ENCODE peak calls at places on chromosomes 5 and 9, in eight cellular contexts. One of them, this sample, is unnamed.

GRCh38 chr5:175879743-175880142 is 8.4 kb downstream of the CPLX2 start:
- DNase-seq in fibroblast of lung: no peak
- DNase-seq in colonic mucosa: no peak
- DNase-seq in HCT116: no peak
- DNase-seq in CD8-positive, alpha-beta T cell: no peak
- DNase-seq in stimulated activated CD8-positive, alpha-beta memory T cell treated with anti-CD3 and anti-CD28 coated beads, Interleukin-7, amount 100 ng/mL, for 1 hour: no peak
- DNase-seq in ACHN: no peak
- DNase-seq in EH: no peak
- DNase-seq in this sample: no peak

GRCh38 chr5:113538313-113538712 is 24.8 kb downstream of the YTHDC2 start:
- DNase-seq in fibroblast of lung: no peak
- DNase-seq in colonic mucosa: no peak
- DNase-seq in HCT116: no peak
- DNase-seq in CD8-positive, alpha-beta T cell: no peak
- DNase-seq in stimulated activated CD8-positive, alpha-beta memory T cell treated with anti-CD3 and anti-CD28 coated beads, Interleukin-7, amount 100 ng/mL, for 1 hour: no peak
- DNase-seq in ACHN: no peak
- DNase-seq in EH: no peak
- DNase-seq in this sample: no peak

GRCh38 chr5:43602456-43602817 is 543 bp upstream of the NNT start:
- DNase-seq in fibroblast of lung: peak; percentile 53
- DNase-seq in colonic mucosa: peak; percentile 43
- DNase-seq in HCT116: no peak
- DNase-seq in CD8-positive, alpha-beta T cell: peak; percentile 5
- DNase-seq in stimulated activated CD8-positive, alpha-beta memory T cell treated with anti-CD3 and anti-CD28 coated beads, Interleukin-7, amount 100 ng/mL, for 1 hour: no peak
- DNase-seq in ACHN: peak; percentile 54
- DNase-seq in EH: peak; percentile 68
- DNase-seq in this sample: peak; percentile 53

GRCh38 chr9:88991066-88992030 is at the start of gene S1PR3:
- DNase-seq in fibroblast of lung: peak; percentile 45
- DNase-seq in colonic mucosa: no peak
- DNase-seq in HCT116: no peak
- DNase-seq in CD8-positive, alpha-beta T cell: no peak
- DNase-seq in stimulated activated CD8-positive, alpha-beta memory T cell treated with anti-CD3 and anti-CD28 coated beads, Interleukin-7, amount 100 ng/mL, for 1 hour: no peak
- DNase-seq in ACHN: peak; percentile 18
- DNase-seq in EH: peak; percentile 57
- DNase-seq in this sample: peak; percentile 53

GRCh38 chr9:32590476-32590875 is 17.5 kb upstream of the NDUFB6 start:
- DNase-seq in fibroblast of lung: peak; percentile 72
- DNase-seq in colonic mucosa: no peak
- DNase-seq in HCT116: no peak
- DNase-seq in CD8-positive, alpha-beta T cell: no peak
- DNase-seq in stimulated activated CD8-positive, alpha-beta memory T cell treated with anti-CD3 and anti-CD28 coated beads, Interleukin-7, amount 100 ng/mL, for 1 hour: no peak
- DNase-seq in ACHN: no peak
- DNase-seq in EH: no peak
- DNase-seq in this sample: no peak

GRCh38 chr9:77005216-77005615 is 14.2 kb upstream of the FOXB2 start:
- DNase-seq in fibroblast of lung: no peak
- DNase-seq in colonic mucosa: no peak
- DNase-seq in HCT116: no peak
- DNase-seq in CD8-positive, alpha-beta T cell: no peak
- DNase-seq in stimulated activated CD8-positive, alpha-beta memory T cell treated with anti-CD3 and anti-CD28 coated beads, Interleukin-7, amount 100 ng/mL, for 1 hour: no peak
- DNase-seq in ACHN: no peak
- DNase-seq in EH: no peak
- DNase-seq in this sample: no peak

GRCh38 chr5:108146222-108146621 is 235.7 kb downstream of the FBXL17 start:
- DNase-seq in fibroblast of lung: no peak
- DNase-seq in colonic mucosa: no peak
- DNase-seq in HCT116: no peak
- DNase-seq in CD8-positive, alpha-beta T cell: no peak
- DNase-seq in stimulated activated CD8-positive, alpha-beta memory T cell treated with anti-CD3 and anti-CD28 coated beads, Interleukin-7, amount 100 ng/mL, for 1 hour: no peak
- DNase-seq in ACHN: no peak
- DNase-seq in EH: no peak
- DNase-seq in this sample: no peak

GRCh38 chr5:72377920-72378635 is 57.9 kb downstream of the PTCD2 start:
- DNase-seq in fibroblast of lung: no peak
- DNase-seq in colonic mucosa: no peak
- DNase-seq in HCT116: no peak
- DNase-seq in CD8-positive, alpha-beta T cell: no peak
- DNase-seq in stimulated activated CD8-positive, alpha-beta memory T cell treated with anti-CD3 and anti-CD28 coated beads, Interleukin-7, amount 100 ng/mL, for 1 hour: no peak
- DNase-seq in ACHN: no peak
- DNase-seq in EH: peak; percentile 30
- DNase-seq in this sample: no peak

GRCh38 chr9:90878562-90878961 is 76.9 kb downstream of the SYK start:
- DNase-seq in fibroblast of lung: no peak
- DNase-seq in colonic mucosa: no peak
- DNase-seq in HCT116: no peak
- DNase-seq in CD8-positive, alpha-beta T cell: no peak
- DNase-seq in stimulated activated CD8-positive, alpha-beta memory T cell treated with anti-CD3 and anti-CD28 coated beads, Interleukin-7, amount 100 ng/mL, for 1 hour: no peak
- DNase-seq in ACHN: no peak
- DNase-seq in EH: no peak
- DNase-seq in this sample: no peak

GRCh38 chr9:87699835-87700234 is 26.1 kb upstream of the CTSL start:
- DNase-seq in fibroblast of lung: no peak
- DNase-seq in colonic mucosa: no peak
- DNase-seq in HCT116: no peak
- DNase-seq in CD8-positive, alpha-beta T cell: no peak
- DNase-seq in stimulated activated CD8-positive, alpha-beta memory T cell treated with anti-CD3 and anti-CD28 coated beads, Interleukin-7, amount 100 ng/mL, for 1 hour: no peak
- DNase-seq in ACHN: no peak
- DNase-seq in EH: no peak
- DNase-seq in this sample: no peak

GRCh38 chr5:98638111-98638510 is 135.4 kb upstream of the RGMB start:
- DNase-seq in fibroblast of lung: no peak
- DNase-seq in colonic mucosa: no peak
- DNase-seq in HCT116: no peak
- DNase-seq in CD8-positive, alpha-beta T cell: no peak
- DNase-seq in stimulated activated CD8-positive, alpha-beta memory T cell treated with anti-CD3 and anti-CD28 coated beads, Interleukin-7, amount 100 ng/mL, for 1 hour: no peak
- DNase-seq in ACHN: no peak
- DNase-seq in EH: peak; percentile 36
- DNase-seq in this sample: no peak

GRCh38 chr9:29144476-29144875 is 1571.2 kb upstream of the C9orf72 start:
- DNase-seq in fibroblast of lung: peak; percentile 17
- DNase-seq in colonic mucosa: no peak
- DNase-seq in HCT116: no peak
- DNase-seq in CD8-positive, alpha-beta T cell: no peak
- DNase-seq in stimulated activated CD8-positive, alpha-beta memory T cell treated with anti-CD3 and anti-CD28 coated beads, Interleukin-7, amount 100 ng/mL, for 1 hour: no peak
- DNase-seq in ACHN: no peak
- DNase-seq in EH: no peak
- DNase-seq in this sample: no peak

GRCh38 chr5:163976691-163977090 is 471.3 kb downstream of the MAT2B start:
- DNase-seq in fibroblast of lung: peak; percentile 37
- DNase-seq in colonic mucosa: no peak
- DNase-seq in HCT116: no peak
- DNase-seq in CD8-positive, alpha-beta T cell: no peak
- DNase-seq in stimulated activated CD8-positive, alpha-beta memory T cell treated with anti-CD3 and anti-CD28 coated beads, Interleukin-7, amount 100 ng/mL, for 1 hour: no peak
- DNase-seq in ACHN: no peak
- DNase-seq in EH: no peak
- DNase-seq in this sample: no peak

GRCh38 chr5:76689321-76690026 is 26.5 kb upstream of the F2R start:
- DNase-seq in fibroblast of lung: peak; percentile 99
- DNase-seq in colonic mucosa: no peak
- DNase-seq in HCT116: peak; percentile 22
- DNase-seq in CD8-positive, alpha-beta T cell: no peak
- DNase-seq in stimulated activated CD8-positive, alpha-beta memory T cell treated with anti-CD3 and anti-CD28 coated beads, Interleukin-7, amount 100 ng/mL, for 1 hour: no peak
- DNase-seq in ACHN: peak; percentile 8
- DNase-seq in EH: peak; percentile 97
- DNase-seq in this sample: no peak

GRCh38 chr5:173709761-173710160 is 93.3 kb upstream of the BOD1 start:
- DNase-seq in fibroblast of lung: no peak
- DNase-seq in colonic mucosa: no peak
- DNase-seq in HCT116: no peak
- DNase-seq in CD8-positive, alpha-beta T cell: no peak
- DNase-seq in stimulated activated CD8-positive, alpha-beta memory T cell treated with anti-CD3 and anti-CD28 coated beads, Interleukin-7, amount 100 ng/mL, for 1 hour: no peak
- DNase-seq in ACHN: no peak
- DNase-seq in EH: no peak
- DNase-seq in this sample: no peak

GRCh38 chr5:34416501-34417008 is 239.6 kb upstream of the RAI14 start:
- DNase-seq in fibroblast of lung: no peak
- DNase-seq in colonic mucosa: no peak
- DNase-seq in HCT116: no peak
- DNase-seq in CD8-positive, alpha-beta T cell: no peak
- DNase-seq in stimulated activated CD8-positive, alpha-beta memory T cell treated with anti-CD3 and anti-CD28 coated beads, Interleukin-7, amount 100 ng/mL, for 1 hour: no peak
- DNase-seq in ACHN: no peak
- DNase-seq in EH: no peak
- DNase-seq in this sample: no peak

GRCh38 chr5:130323804-130324454 is 419.7 kb downstream of the CHSY3 start:
- DNase-seq in fibroblast of lung: peak; percentile 80
- DNase-seq in colonic mucosa: no peak
- DNase-seq in HCT116: no peak
- DNase-seq in CD8-positive, alpha-beta T cell: no peak
- DNase-seq in stimulated activated CD8-positive, alpha-beta memory T cell treated with anti-CD3 and anti-CD28 coated beads, Interleukin-7, amount 100 ng/mL, for 1 hour: no peak
- DNase-seq in ACHN: no peak
- DNase-seq in EH: no peak
- DNase-seq in this sample: no peak

GRCh38 chr9:136757328-136757727 is 715 bp downstream of the LCN8 start:
- DNase-seq in fibroblast of lung: no peak
- DNase-seq in colonic mucosa: no peak
- DNase-seq in HCT116: no peak
- DNase-seq in CD8-positive, alpha-beta T cell: no peak
- DNase-seq in stimulated activated CD8-positive, alpha-beta memory T cell treated with anti-CD3 and anti-CD28 coated beads, Interleukin-7, amount 100 ng/mL, for 1 hour: no peak
- DNase-seq in ACHN: no peak
- DNase-seq in EH: no peak
- DNase-seq in this sample: no peak

GRCh38 chr5:68012831-68013230 is 202.7 kb upstream of the PIK3R1 start:
- DNase-seq in fibroblast of lung: no peak
- DNase-seq in colonic mucosa: no peak
- DNase-seq in HCT116: no peak
- DNase-seq in CD8-positive, alpha-beta T cell: no peak
- DNase-seq in stimulated activated CD8-positive, alpha-beta memory T cell treated with anti-CD3 and anti-CD28 coated beads, Interleukin-7, amount 100 ng/mL, for 1 hour: no peak
- DNase-seq in ACHN: no peak
- DNase-seq in EH: no peak
- DNase-seq in this sample: no peak

GRCh38 chr9:105297442-105298097 is 53.1 kb downstream of the SLC44A1 start:
- DNase-seq in fibroblast of lung: no peak
- DNase-seq in colonic mucosa: no peak
- DNase-seq in HCT116: no peak
- DNase-seq in CD8-positive, alpha-beta T cell: no peak
- DNase-seq in stimulated activated CD8-positive, alpha-beta memory T cell treated with anti-CD3 and anti-CD28 coated beads, Interleukin-7, amount 100 ng/mL, for 1 hour: no peak
- DNase-seq in ACHN: no peak
- DNase-seq in EH: no peak
- DNase-seq in this sample: no peak

GRCh38 chr5:111117149-111117548 is 25.0 kb downstream of the WDR36 start:
- DNase-seq in fibroblast of lung: no peak
- DNase-seq in colonic mucosa: no peak
- DNase-seq in HCT116: no peak
- DNase-seq in CD8-positive, alpha-beta T cell: no peak
- DNase-seq in stimulated activated CD8-positive, alpha-beta memory T cell treated with anti-CD3 and anti-CD28 coated beads, Interleukin-7, amount 100 ng/mL, for 1 hour: no peak
- DNase-seq in ACHN: no peak
- DNase-seq in EH: no peak
- DNase-seq in this sample: no peak

GRCh38 chr5:142621227-142621626 is 64.7 kb downstream of the FGF1 start:
- DNase-seq in fibroblast of lung: peak; percentile 83
- DNase-seq in colonic mucosa: no peak
- DNase-seq in HCT116: no peak
- DNase-seq in CD8-positive, alpha-beta T cell: no peak
- DNase-seq in stimulated activated CD8-positive, alpha-beta memory T cell treated with anti-CD3 and anti-CD28 coated beads, Interleukin-7, amount 100 ng/mL, for 1 hour: no peak
- DNase-seq in ACHN: peak; percentile 63
- DNase-seq in EH: peak; percentile 92
- DNase-seq in this sample: no peak

GRCh38 chr9:129597355-129598088 is 23.4 kb downstream of the C9orf50 start:
- DNase-seq in fibroblast of lung: peak; percentile 75
- DNase-seq in colonic mucosa: peak; percentile 77
- DNase-seq in HCT116: peak; percentile 86
- DNase-seq in CD8-positive, alpha-beta T cell: peak; percentile 19
- DNase-seq in stimulated activated CD8-positive, alpha-beta memory T cell treated with anti-CD3 and anti-CD28 coated beads, Interleukin-7, amount 100 ng/mL, for 1 hour: no peak
- DNase-seq in ACHN: no peak
- DNase-seq in EH: peak; percentile 71
- DNase-seq in this sample: no peak

GRCh38 chr5:140833993-140834392 is at the start of gene PCDHA7:
- DNase-seq in fibroblast of lung: peak; percentile 14
- DNase-seq in colonic mucosa: no peak
- DNase-seq in HCT116: no peak
- DNase-seq in CD8-positive, alpha-beta T cell: no peak
- DNase-seq in stimulated activated CD8-positive, alpha-beta memory T cell treated with anti-CD3 and anti-CD28 coated beads, Interleukin-7, amount 100 ng/mL, for 1 hour: no peak
- DNase-seq in ACHN: peak; percentile 8
- DNase-seq in EH: peak; percentile 61
- DNase-seq in this sample: no peak

GRCh38 chr9:138100711-138101349 is 223.2 kb downstream of the CACNA1B start:
- DNase-seq in fibroblast of lung: no peak
- DNase-seq in colonic mucosa: peak; percentile 9
- DNase-seq in HCT116: no peak
- DNase-seq in CD8-positive, alpha-beta T cell: no peak
- DNase-seq in stimulated activated CD8-positive, alpha-beta memory T cell treated with anti-CD3 and anti-CD28 coated beads, Interleukin-7, amount 100 ng/mL, for 1 hour: no peak
- DNase-seq in ACHN: no peak
- DNase-seq in EH: no peak
- DNase-seq in this sample: peak; percentile 40

GRCh38 chr5:148903587-148903986 is 77.2 kb downstream of the ADRB2 start:
- DNase-seq in fibroblast of lung: no peak
- DNase-seq in colonic mucosa: no peak
- DNase-seq in HCT116: no peak
- DNase-seq in CD8-positive, alpha-beta T cell: no peak
- DNase-seq in stimulated activated CD8-positive, alpha-beta memory T cell treated with anti-CD3 and anti-CD28 coated beads, Interleukin-7, amount 100 ng/mL, for 1 hour: no peak
- DNase-seq in ACHN: no peak
- DNase-seq in EH: no peak
- DNase-seq in this sample: no peak

GRCh38 chr5:173736923-173737412 is 120.5 kb upstream of the BOD1 start:
- DNase-seq in fibroblast of lung: no peak
- DNase-seq in colonic mucosa: peak; percentile 65
- DNase-seq in HCT116: no peak
- DNase-seq in CD8-positive, alpha-beta T cell: no peak
- DNase-seq in stimulated activated CD8-positive, alpha-beta memory T cell treated with anti-CD3 and anti-CD28 coated beads, Interleukin-7, amount 100 ng/mL, for 1 hour: no peak
- DNase-seq in ACHN: no peak
- DNase-seq in EH: no peak
- DNase-seq in this sample: no peak

GRCh38 chr5:139131881-139132480 is 66.2 kb downstream of the SIL1 start:
- DNase-seq in fibroblast of lung: no peak
- DNase-seq in colonic mucosa: no peak
- DNase-seq in HCT116: no peak
- DNase-seq in CD8-positive, alpha-beta T cell: no peak
- DNase-seq in stimulated activated CD8-positive, alpha-beta memory T cell treated with anti-CD3 and anti-CD28 coated beads, Interleukin-7, amount 100 ng/mL, for 1 hour: no peak
- DNase-seq in ACHN: no peak
- DNase-seq in EH: no peak
- DNase-seq in this sample: no peak

GRCh38 chr5:133839090-133839489 is 129.3 kb downstream of the C5orf15 start:
- DNase-seq in fibroblast of lung: no peak
- DNase-seq in colonic mucosa: no peak
- DNase-seq in HCT116: no peak
- DNase-seq in CD8-positive, alpha-beta T cell: no peak
- DNase-seq in stimulated activated CD8-positive, alpha-beta memory T cell treated with anti-CD3 and anti-CD28 coated beads, Interleukin-7, amount 100 ng/mL, for 1 hour: no peak
- DNase-seq in ACHN: no peak
- DNase-seq in EH: no peak
- DNase-seq in this sample: no peak